ENCODE peak calls at places on chromosomes 12 and 14, in nine cellular contexts. U, O, Z, D, N, C, Q, S and L are unnamed samples.
A peak's percentile ranks its signal among the peaks of the same experiment; 100 is the strongest.

GRCh38 chr14:72033331-72033730 is 101.1 kb downstream of the RGS6 start:
- DNase-seq in U (no peak), S (no peak), Z (no peak), O (no peak), N (no peak), D (no peak), Q (no peak), C (no peak), L (no peak)

GRCh38 chr12:90338365-90338764 is 616.6 kb downstream of the CCER1 start:
- DNase-seq in D (no peak), N (no peak), S (no peak), C (no peak), Q (no peak), O (no peak), Z (peak; percentile 54), U (no peak), L (no peak)

GRCh38 chr14:81382517-81383225 is 17.5 kb downstream of the STON2 start:
- DNase-seq in C (no peak), Q (no peak), Z (no peak), S (no peak), O (no peak), U (no peak), N (no peak), D (no peak), L (no peak)

GRCh38 chr12:112841240-112841639 is 49.7 kb downstream of the RPH3A start:
- DNase-seq in U (no peak), S (no peak), N (no peak), O (no peak), D (no peak), Q (no peak), Z (peak; percentile 39), C (no peak), L (no peak)

GRCh38 chr14:92004062-92004461 is 35.8 kb downstream of the TRIP11 start:
- DNase-seq in S (no peak), D (no peak), N (no peak), U (no peak), Q (no peak), C (no peak), Z (no peak), O (no peak), L (no peak)

GRCh38 chr14:35506927-35507326 is 27.0 kb upstream of the INSM2 start:
- DNase-seq in C (no peak), D (no peak), N (no peak), U (no peak), S (peak; percentile 9), Z (no peak), Q (no peak), O (no peak), L (no peak)

GRCh38 chr14:55354500-55354899 is 57.1 kb downstream of the ATG14 start:
- DNase-seq in O (peak; percentile 20), N (peak; percentile 12), Q (no peak), C (peak; percentile 56), Z (peak; percentile 87), U (peak; percentile 27), S (no peak), D (peak; percentile 63), L (peak; percentile 51)

GRCh38 chr12:38905480-38906351 is at the start of gene CPNE8:
- DNase-seq in O (peak; percentile 86), D (peak; percentile 84), N (peak; percentile 41), S (peak; percentile 24), U (peak; percentile 80), C (peak; percentile 37), Q (peak; percentile 69), Z (peak; percentile 90), L (no peak)

GRCh38 chr12:86264451-86265328 is 8.5 kb upstream of the MGAT4C start:
- DNase-seq in Z (peak; percentile 93), N (no peak), Q (peak; percentile 79), S (no peak), C (no peak), D (no peak), O (peak; percentile 12), U (no peak), L (no peak)

GRCh38 chr14:102020058-102020971 is 55.9 kb downstream of the DYNC1H1 start:
- DNase-seq in C (no peak), Q (no peak), S (peak; percentile 32), Z (no peak), O (no peak), D (no peak), N (peak; percentile 38), U (no peak), L (no peak)

GRCh38 chr14:73285979-73286378 is 48.7 kb downstream of the PAPLN start:
- DNase-seq in D (no peak), N (no peak), Z (no peak), U (no peak), O (no peak), Q (no peak), S (no peak), C (no peak), L (no peak)

GRCh38 chr12:131916306-131917138 is 12.6 kb upstream of the PUS1 start:
- DNase-seq in Z (no peak), U (no peak), S (no peak), D (no peak), Q (no peak), C (no peak), N (no peak), O (no peak), L (no peak)

GRCh38 chr12:104499668-104500328 is 43.0 kb downstream of the CHST11 start:
- DNase-seq in U (peak; percentile 62), S (no peak), Z (no peak), Q (no peak), N (no peak), O (no peak), C (no peak), D (no peak), L (no peak)

GRCh38 chr14:50820786-50821185 is 10.2 kb downstream of the NIN start:
- DNase-seq in Z (no peak), Q (no peak), S (no peak), U (no peak), O (no peak), C (no peak), D (no peak), N (no peak), L (no peak)

GRCh38 chr12:51815571-51815970 is 32.9 kb downstream of the FIGNL2 start:
- DNase-seq in Q (no peak), N (no peak), D (no peak), C (no peak), S (no peak), O (no peak), U (no peak), Z (no peak), L (no peak)
- TF ChIP-seq CTCF in Q (no peak), N (no peak), D (no peak), C (no peak), S (no peak), O (no peak), U (no peak), Z (peak; percentile 46), L (no peak)

GRCh38 chr14:95895720-95896119 is 19.1 kb downstream of the TUNAR start:
- DNase-seq in Q (no peak), D (peak; percentile 53), C (no peak), U (no peak), Z (peak; percentile 91), N (no peak), O (no peak), S (no peak), L (no peak)
- TF ChIP-seq CTCF in Q (no peak), D (no peak), C (no peak), U (no peak), Z (peak; percentile 85), N (no peak), O (no peak), S (peak; percentile 20), L (peak; percentile 22)

GRCh38 chr12:57545809-57546437 is 1.1 kb downstream of the DCTN2 start:
- DNase-seq in Q (no peak), D (no peak), O (no peak), N (no peak), U (no peak), Z (peak; percentile 64), S (no peak), C (no peak), L (no peak)

GRCh38 chr12:57549203-57549908 is 488 bp upstream of the KIF5A start:
- DNase-seq in O (no peak), S (no peak), D (no peak), U (no peak), N (no peak), Q (no peak), C (no peak), Z (peak; percentile 49), L (no peak)

GRCh38 chr12:57548488-57548887 is 1.4 kb upstream of the KIF5A start:
- DNase-seq in O (no peak), C (no peak), S (no peak), Q (no peak), N (no peak), D (no peak), U (no peak), Z (no peak), L (no peak)

GRCh38 chr12:57547366-57548315 is 649 bp upstream of the DCTN2 start:
- DNase-seq in O (no peak), C (no peak), D (no peak), Z (no peak), S (no peak), N (no peak), Q (no peak), U (no peak), L (no peak)

GRCh38 chr12:57546438-57547365 is at the start of gene DCTN2:
- DNase-seq in N (peak; percentile 92), D (peak; percentile 98), C (peak; percentile 95), Z (peak; percentile 99), S (peak; percentile 84), Q (peak; percentile 97), O (peak; percentile 95), U (peak; percentile 97), L (peak; percentile 95)
- TF ChIP-seq CTCF in N (no peak), D (no peak), C (peak; percentile 44), Z (no peak), S (peak; percentile 34), Q (no peak), O (no peak), U (no peak), L (no peak)

GRCh38 chr12:44812062-44812461 is 64.1 kb downstream of the NELL2 start:
- DNase-seq in O (no peak), Z (peak; percentile 56), Q (no peak), C (no peak), D (no peak), U (no peak), S (no peak), N (no peak), L (no peak)
- TF ChIP-seq CTCF in O (no peak), Z (peak; percentile 70), Q (no peak), C (no peak), D (peak; percentile 20), U (no peak), S (no peak), N (no peak), L (peak; percentile 15)